ENCODE peak calls at places on chromosomes 7 and 10, in eight cellular contexts. X is tibial artery; L is CD4-positive, alpha-beta T cell; M is pancreas; K is ovary; R is neural progenitor cell; T is thoracic aorta; C is psoas muscle. J is an unnamed sample. For H3K9me3, the result is how much of the 10 kb centered on the place peaks cover.

GRCh38 chr10:77036993-77037734 is 600.4 kb downstream of the KCNMA1 start:
- DNase-seq in X (no peak), L (no peak), M (no peak), K (no peak), R (peak), T (no peak), C (no peak), J (no peak)

GRCh38 chr7:102925962-102926825 is 13.4 kb downstream of the LRRC17 start:
- DNase-seq in X (no peak), L (no peak), M (no peak), K (no peak), R (no peak), T (no peak), C (no peak), J (no peak)

GRCh38 chr7:134447383-134447782 is 11.5 kb downstream of the AKR1B1 start:
- DNase-seq in X (no peak), L (no peak), M (no peak), K (no peak), R (no peak), T (no peak), C (no peak), J (no peak)

GRCh38 chr7:24337180-24337579 is 53.2 kb downstream of the NPY start:
- DNase-seq in X (no peak), L (no peak), M (no peak), K (no peak), R (peak), T (no peak), C (no peak), J (no peak)

GRCh38 chr7:154998481-154998880 is 4.4 kb downstream of the PAXIP1 start:
- DNase-seq in X (no peak), L (no peak), M (no peak), K (no peak), R (no peak), T (no peak), C (no peak), J (no peak)

GRCh38 chr10:71979692-71980062 is 15.5 kb downstream of the CHST3 start:
- DNase-seq in X (peak), L (no peak), M (no peak), K (no peak), R (no peak), T (no peak), C (no peak), J (no peak)

GRCh38 chr10:64394744-64395143 is 873.5 kb downstream of the REEP3 start:
- DNase-seq in X (no peak), L (no peak), M (no peak), K (no peak), R (no peak), T (no peak), C (no peak), J (no peak)

GRCh38 chr10:77004917-77005564 is 632.6 kb downstream of the KCNMA1 start:
- DNase-seq in X (no peak), L (no peak), M (no peak), K (no peak), R (peak), T (no peak), C (no peak), J (peak)

GRCh38 chr7:150388709-150389531 is 9.8 kb downstream of the ZNF775 start:
- DNase-seq in X (peak), L (no peak), M (peak), K (peak), R (peak), T (no peak), C (peak), J (peak)

GRCh38 chr7:148156248-148156647 is 434.3 kb upstream of the C7orf33 start:
- DNase-seq in X (no peak), L (no peak), M (no peak), K (no peak), R (no peak), T (no peak), C (no peak), J (no peak)

GRCh38 chr7:12770227-12770975 is 83.0 kb downstream of the ARL4A start:
- DNase-seq in X (no peak), L (no peak), M (peak), K (no peak), R (no peak), T (no peak), C (no peak), J (peak)

GRCh38 chr10:102150970-102151773 is 1.0 kb upstream of the NOLC1 start:
- DNase-seq in X (no peak), L (no peak), M (no peak), K (no peak), R (no peak), T (no peak), C (no peak), J (no peak)

GRCh38 chr10:109374215-109374614 is 549.1 kb downstream of the XPNPEP1 start:
- DNase-seq in X (no peak), L (no peak), M (no peak), K (no peak), R (no peak), T (no peak), C (no peak), J (no peak)

GRCh38 chr10:119207713-119208552 is 562 bp downstream of the GRK5 start:
- DNase-seq in X (peak), L (no peak), M (peak), K (peak), R (peak), T (peak), C (peak), J (peak)

GRCh38 chr10:99234739-99235468 is 748 bp downstream of the HPSE2 start:
- DNase-seq in X (no peak), L (no peak), M (no peak), K (no peak), R (peak), T (no peak), C (no peak), J (no peak)

GRCh38 chr7:107024906-107025305 is 19.6 kb upstream of the PRKAR2B start:
- DNase-seq in X (no peak), L (no peak), M (no peak), K (no peak), R (no peak), T (no peak), C (no peak), J (no peak)

GRCh38 chr10:117431160-117431559 is 55.9 kb upstream of the PDZD8 start:
- DNase-seq in X (no peak), L (no peak), M (no peak), K (no peak), R (peak), T (no peak), C (no peak), J (no peak)

GRCh38 chr7:116271980-116272886 is 61.9 kb downstream of the TES start:
- DNase-seq in X (peak), L (no peak), M (no peak), K (peak), R (no peak), T (peak), C (peak), J (peak)

GRCh38 chr10:70714961-70715360 is 42.7 kb downstream of the ADAMTS14 start:
- DNase-seq in X (no peak), L (no peak), M (no peak), K (no peak), R (no peak), T (no peak), C (no peak), J (no peak)

GRCh38 chr10:87973635-87974034 is 110.2 kb downstream of the PTEN start:
- DNase-seq in X (no peak), L (no peak), M (no peak), K (no peak), R (no peak), T (no peak), C (no peak), J (no peak)

GRCh38 chr10:4241724-4242345 is 456.8 kb upstream of the KLF6 start:
- DNase-seq in X (no peak), L (no peak), M (no peak), K (peak), R (peak), T (no peak), C (no peak), J (no peak)

GRCh38 chr7:44196450-44196872 is 4.3 kb upstream of the YKT6 start:
- DNase-seq in X (no peak), L (no peak), M (no peak), K (no peak), R (peak), T (no peak), C (no peak), J (no peak)

GRCh38 chr7:118844748-118845147 is 620.2 kb downstream of the ANKRD7 start:
- DNase-seq in X (no peak), L (no peak), M (no peak), K (no peak), R (no peak), T (no peak), C (no peak), J (no peak)

GRCh38 chr7:110386914-110387313 is 704.0 kb upstream of the LRRN3 start:
- DNase-seq in X (no peak), L (no peak), M (no peak), K (no peak), R (no peak), T (no peak), C (no peak), J (no peak)

GRCh38 chr10:100887761-100888296 is 24.9 kb upstream of the SLF2 start:
- DNase-seq in X (no peak), L (no peak), M (no peak), K (no peak), R (no peak), T (no peak), C (no peak), J (no peak)

GRCh38 chr10:121926669-121927360 is 1.0 kb downstream of the ATE1 start:
- DNase-seq in X (no peak), L (no peak), M (no peak), K (no peak), R (no peak), T (no peak), C (no peak), J (no peak)

GRCh38 chr10:69449841-69450240 is 1.4 kb upstream of the TSPAN15 start:
- DNase-seq in X (no peak), L (no peak), M (no peak), K (no peak), R (peak), T (no peak), C (peak), J (peak)

GRCh38 chr7:103009466-103010219 is 65.0 kb downstream of the FBXL13 start:
- DNase-seq in X (no peak), L (no peak), M (peak), K (no peak), R (no peak), T (no peak), C (no peak), J (no peak)

GRCh38 chr7:137741443-137741842 is 105.3 kb downstream of the DGKI start:
- DNase-seq in X (no peak), L (no peak), M (no peak), K (no peak), R (no peak), T (no peak), C (no peak), J (no peak)
- H3K27ac ChIP-seq in X (no peak), L (no peak), M (no peak), K (no peak), R (no peak), T (no peak), C (no peak), J (no peak)

GRCh38 chr7:157867685-157868305 is 531.0 kb downstream of the DNAJB6 start:
- DNase-seq in X (no peak), L (no peak), M (no peak), K (no peak), R (no peak), T (no peak), C (no peak), J (no peak)

GRCh38 chr7:157871681-157872080 is 534.9 kb downstream of the DNAJB6 start:
- DNase-seq in X (no peak), L (no peak), M (no peak), K (no peak), R (no peak), T (no peak), C (no peak), J (no peak)

GRCh38 chr7:157872447-157872846 is 535.6 kb downstream of the DNAJB6 start:
- DNase-seq in X (no peak), L (no peak), M (no peak), K (no peak), R (no peak), T (no peak), C (no peak), J (no peak)

GRCh38 chr7:157870644-157871290 is 534.0 kb downstream of the DNAJB6 start:
- DNase-seq in X (no peak), L (no peak), M (no peak), K (no peak), R (no peak), T (no peak), C (no peak), J (no peak)

DNA sequence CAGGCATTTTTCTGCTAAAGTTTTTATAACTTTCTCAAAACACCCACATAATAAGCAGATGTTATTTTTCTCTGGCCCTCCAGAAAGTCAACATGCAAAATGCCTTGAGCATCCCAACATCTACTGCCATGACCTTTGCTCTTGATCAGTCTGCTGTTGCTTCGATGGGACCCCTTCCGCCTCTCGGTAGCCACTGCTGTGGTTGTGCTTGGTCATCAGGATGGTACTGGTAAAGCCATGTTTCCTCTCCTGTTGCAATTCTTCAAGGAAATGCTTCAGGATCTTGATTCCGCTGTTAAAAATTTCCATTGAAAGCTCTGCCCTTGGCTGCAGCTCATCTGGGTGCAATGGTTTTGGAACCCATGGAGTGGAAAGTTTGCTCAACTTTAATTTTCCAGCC is 533.0 kb downstream of the DNAJB6 start:
- DNase-seq in X (no peak), L (no peak), M (no peak), K (no peak), R (no peak), T (no peak), C (no peak), J (no peak)
- H3K9me3 ChIP-seq in X (under half), L (under half), M (under half), K (under half), R (under half), T (under half), C (under half), J (under half)

GRCh38 chr10:95389176-95389575 is 98.4 kb upstream of the PDLIM1 start:
- DNase-seq in X (no peak), L (no peak), M (no peak), K (no peak), R (no peak), T (no peak), C (no peak), J (no peak)

GRCh38 chr10:95391164-95391563 is 100.4 kb upstream of the PDLIM1 start:
- DNase-seq in X (no peak), L (no peak), M (no peak), K (no peak), R (no peak), T (no peak), C (no peak), J (no peak)

GRCh38 chr10:95388539-95388938 is 97.7 kb upstream of the PDLIM1 start:
- DNase-seq in X (peak), L (no peak), M (no peak), K (no peak), R (no peak), T (no peak), C (no peak), J (no peak)

GRCh38 chr10:95391570-95392249 is 100.9 kb upstream of the PDLIM1 start:
- DNase-seq in X (no peak), L (no peak), M (no peak), K (no peak), R (peak), T (no peak), C (no peak), J (no peak)

DNA sequence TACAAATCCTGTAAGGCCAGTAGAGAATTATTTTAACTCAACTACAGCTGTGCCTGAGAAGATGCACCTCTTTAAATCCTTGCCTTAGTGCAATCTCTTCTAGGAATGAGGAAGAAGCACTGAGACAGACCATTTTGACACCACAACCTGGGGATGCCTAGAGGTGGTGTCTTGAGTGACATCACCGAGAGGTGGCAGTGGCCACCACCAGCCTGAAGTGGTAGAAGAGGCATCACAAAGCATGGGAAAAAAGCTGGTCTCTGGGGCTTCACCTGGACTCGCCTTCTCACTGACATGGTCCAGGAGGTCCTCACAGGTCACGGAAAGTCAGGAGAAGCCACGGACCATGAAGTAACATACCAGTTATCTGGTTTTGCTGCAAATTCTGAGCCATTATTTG is 99.2 kb upstream of the PDLIM1 start:
- DNase-seq in X (no peak), L (no peak), M (no peak), K (no peak), R (no peak), T (no peak), C (no peak), J (no peak)
- TF ChIP-seq CTCF in X (no peak), L (no peak), M (no peak), K (no peak), R (no peak), T (no peak), C (no peak), J (no peak)

DNA sequence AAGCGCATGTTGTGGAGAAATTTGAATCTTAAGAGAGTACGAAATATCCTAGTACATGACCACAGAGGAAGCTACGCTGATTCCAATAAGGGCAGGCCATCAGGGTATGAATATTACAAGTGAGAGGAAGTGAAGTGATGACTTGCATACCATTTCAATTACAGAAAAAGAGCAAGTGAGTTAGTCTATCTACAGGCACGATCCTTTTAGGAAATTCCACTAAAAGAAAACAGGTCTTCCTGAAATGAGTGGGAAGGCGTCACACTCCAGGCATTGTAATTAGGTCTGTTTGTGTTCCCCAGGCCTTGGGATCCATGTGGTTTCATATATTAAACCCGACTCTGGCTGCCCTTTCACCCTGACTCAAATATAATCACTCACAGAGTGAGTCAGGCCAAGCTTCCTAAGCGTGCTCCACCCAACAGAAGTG is 152.5 kb downstream of the SEMA3A start:
- DNase-seq in X (no peak), L (no peak), M (no peak), K (no peak), R (peak), T (no peak), C (no peak), J (no peak)
- H3K27ac ChIP-seq in X (no peak), L (no peak), M (no peak), K (no peak), R (peak), T (no peak), C (no peak), J (no peak)

GRCh38 chr7:15580604-15581351 is 19.0 kb upstream of the AGMO start:
- DNase-seq in X (no peak), L (no peak), M (no peak), K (no peak), R (no peak), T (no peak), C (no peak), J (no peak)

GRCh38 chr7:15581352-15581951 is 19.6 kb upstream of the AGMO start:
- DNase-seq in X (no peak), L (no peak), M (no peak), K (no peak), R (no peak), T (no peak), C (no peak), J (no peak)

GRCh38 chr7:15577600-15577999 is 15.8 kb upstream of the AGMO start:
- DNase-seq in X (no peak), L (no peak), M (no peak), K (no peak), R (no peak), T (no peak), C (no peak), J (no peak)

GRCh38 chr7:15584575-15584974 is 22.8 kb upstream of the AGMO start:
- DNase-seq in X (no peak), L (no peak), M (no peak), K (no peak), R (no peak), T (no peak), C (no peak), J (no peak)

DNA sequence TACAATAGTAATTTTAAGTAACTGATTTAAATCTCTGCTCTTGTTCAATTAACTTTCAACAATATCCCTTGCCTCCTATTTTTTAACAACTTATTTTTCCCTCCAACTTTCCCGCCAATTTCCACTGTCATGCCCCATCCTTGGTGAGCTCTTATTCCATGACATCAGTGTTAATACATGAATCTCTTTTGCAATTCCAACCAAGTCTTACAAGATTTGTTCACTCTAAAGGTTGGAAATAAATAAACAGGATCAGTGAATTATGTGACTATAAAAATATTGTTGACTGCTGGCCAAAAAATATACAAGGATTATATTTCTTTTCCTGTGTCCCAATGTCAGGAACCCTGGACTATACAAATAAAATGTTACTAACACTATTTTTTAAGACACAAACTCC is 21.0 kb upstream of the AGMO start:
- DNase-seq in X (no peak), L (no peak), M (no peak), K (no peak), R (no peak), T (no peak), C (no peak), J (no peak)
- H3K9me3 ChIP-seq in X (under half), L (under half), M (under half), K (under half), R (under half), T (under half), C (under half), J (under half)